ENCODE peak calls at places on chromosome 18, in nine cellular contexts. S is OCI-LY7; Z is right atrium auricular region; C is CD4-positive, alpha-beta T cell; A is tibial artery; I is ovary; R is Panc1; H is WTC11; J is nephron progenitor cell. L is an unnamed sample.

GRCh38 chr18:22032392-22032961 is 136.9 kb upstream of the GATA6 start:
- DNase-seq in S (no peak), Z (no peak), C (no peak), A (no peak), I (no peak), R (peak), H (no peak), J (no peak), L (no peak)

GRCh38 chr18:74942319-74942910 is 266.5 kb downstream of the PTGR3 start:
- DNase-seq in S (no peak), Z (no peak), C (peak), A (no peak), I (no peak), R (no peak), H (no peak), J (no peak), L (no peak)

GRCh38 chr18:52715421-52715820 is 375.4 kb downstream of the DCC start:
- DNase-seq in S (no peak), Z (no peak), C (no peak), A (no peak), I (no peak), R (no peak), H (no peak), J (no peak), L (no peak)

GRCh38 chr18:8140841-8141501 is 468.3 kb upstream of the RAB12 start:
- DNase-seq in S (no peak), Z (peak), C (no peak), A (no peak), I (peak), R (no peak), H (no peak), J (no peak), L (no peak)

GRCh38 chr18:76821356-76821874 is 942 bp upstream of the ZNF236 start:
- DNase-seq in S (peak), Z (no peak), C (no peak), A (no peak), I (no peak), R (no peak), H (no peak), J (no peak), L (peak)

GRCh38 chr18:3066391-3067079 is 53.6 kb upstream of the LPIN2 start:
- DNase-seq in S (no peak), Z (no peak), C (no peak), A (no peak), I (no peak), R (no peak), H (no peak), J (no peak), L (peak)

GRCh38 chr18:26466026-26466425 is 82.3 kb downstream of the KCTD1 start:
- DNase-seq in S (no peak), Z (no peak), C (no peak), A (no peak), I (no peak), R (no peak), H (no peak), J (no peak), L (no peak)

GRCh38 chr18:60951091-60951490 is 382.1 kb upstream of the CDH20 start:
- DNase-seq in S (no peak), Z (no peak), C (no peak), A (no peak), I (no peak), R (no peak), H (no peak), J (no peak), L (no peak)

GRCh38 chr18:31146809-31147208 is 15.8 kb downstream of the DSC1 start:
- DNase-seq in S (no peak), Z (no peak), C (no peak), A (no peak), I (no peak), R (no peak), H (no peak), J (no peak), L (no peak)

GRCh38 chr18:75659535-75660023 is 232.1 kb upstream of the SMIM21 start:
- DNase-seq in S (no peak), Z (no peak), C (no peak), A (no peak), I (no peak), R (no peak), H (no peak), J (no peak), L (no peak)

GRCh38 chr18:48889115-48889941 is 61.4 kb downstream of the SMAD7 start:
- DNase-seq in S (no peak), Z (peak), C (no peak), A (peak), I (peak), R (no peak), H (peak), J (peak), L (no peak)

GRCh38 chr18:61606068-61606660 is 272.9 kb downstream of the CDH20 start:
- DNase-seq in S (no peak), Z (peak), C (no peak), A (peak), I (peak), R (no peak), H (peak), J (peak), L (no peak)

GRCh38 chr18:44265437-44265836 is 415.3 kb upstream of the SETBP1 start:
- DNase-seq in S (no peak), Z (no peak), C (no peak), A (no peak), I (no peak), R (no peak), H (no peak), J (no peak), L (no peak)

GRCh38 chr18:26802330-26803200 is 62.9 kb downstream of the AQP4 start:
- DNase-seq in S (no peak), Z (no peak), C (no peak), A (no peak), I (no peak), R (no peak), H (no peak), J (peak), L (no peak)

GRCh38 chr18:49565656-49566055 is 3.8 kb downstream of the LIPG start:
- DNase-seq in S (no peak), Z (no peak), C (no peak), A (no peak), I (no peak), R (no peak), H (no peak), J (no peak), L (no peak)

GRCh38 chr18:30632058-30632718 is 410.4 kb downstream of the DSC3 start:
- DNase-seq in S (no peak), Z (no peak), C (no peak), A (no peak), I (no peak), R (no peak), H (peak), J (no peak), L (no peak)

DNA sequence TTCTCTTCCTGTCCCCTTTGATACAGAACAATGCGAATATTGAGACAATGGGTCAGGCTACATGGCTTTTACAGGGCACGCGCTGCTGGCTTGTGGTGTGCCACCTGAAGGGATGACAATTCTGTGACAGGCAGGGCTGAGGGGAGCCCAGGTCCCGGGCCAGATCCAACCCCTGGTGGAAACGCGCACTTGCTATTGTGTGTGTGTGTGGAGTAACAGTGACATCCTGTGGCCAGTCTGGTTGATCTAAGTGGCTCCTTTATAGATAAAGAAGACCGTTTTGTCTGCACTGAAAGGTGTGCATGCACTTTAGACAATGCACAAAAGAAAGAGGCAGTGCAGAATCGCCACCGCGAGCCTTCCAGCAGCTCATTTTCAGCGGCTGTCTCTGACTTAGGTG is 273.6 kb downstream of the HRH4 start:
- DNase-seq in S (peak), Z (no peak), C (no peak), A (no peak), I (no peak), R (no peak), H (peak), J (peak), L (peak)
- TF ChIP-seq CTCF in S (peak), Z (peak), C (no peak), A (no peak), I (no peak), R (peak), H (no peak), J (peak), L (peak)

GRCh38 chr18:11219571-11219970 is 70.2 kb upstream of the PIEZO2 start:
- DNase-seq in S (no peak), Z (no peak), C (no peak), A (no peak), I (no peak), R (no peak), H (no peak), J (no peak), L (no peak)
- TF ChIP-seq CTCF in S (no peak), Z (no peak), C (no peak), A (no peak), I (no peak), R (no peak), H (no peak), J (no peak), L (no peak)

DNA sequence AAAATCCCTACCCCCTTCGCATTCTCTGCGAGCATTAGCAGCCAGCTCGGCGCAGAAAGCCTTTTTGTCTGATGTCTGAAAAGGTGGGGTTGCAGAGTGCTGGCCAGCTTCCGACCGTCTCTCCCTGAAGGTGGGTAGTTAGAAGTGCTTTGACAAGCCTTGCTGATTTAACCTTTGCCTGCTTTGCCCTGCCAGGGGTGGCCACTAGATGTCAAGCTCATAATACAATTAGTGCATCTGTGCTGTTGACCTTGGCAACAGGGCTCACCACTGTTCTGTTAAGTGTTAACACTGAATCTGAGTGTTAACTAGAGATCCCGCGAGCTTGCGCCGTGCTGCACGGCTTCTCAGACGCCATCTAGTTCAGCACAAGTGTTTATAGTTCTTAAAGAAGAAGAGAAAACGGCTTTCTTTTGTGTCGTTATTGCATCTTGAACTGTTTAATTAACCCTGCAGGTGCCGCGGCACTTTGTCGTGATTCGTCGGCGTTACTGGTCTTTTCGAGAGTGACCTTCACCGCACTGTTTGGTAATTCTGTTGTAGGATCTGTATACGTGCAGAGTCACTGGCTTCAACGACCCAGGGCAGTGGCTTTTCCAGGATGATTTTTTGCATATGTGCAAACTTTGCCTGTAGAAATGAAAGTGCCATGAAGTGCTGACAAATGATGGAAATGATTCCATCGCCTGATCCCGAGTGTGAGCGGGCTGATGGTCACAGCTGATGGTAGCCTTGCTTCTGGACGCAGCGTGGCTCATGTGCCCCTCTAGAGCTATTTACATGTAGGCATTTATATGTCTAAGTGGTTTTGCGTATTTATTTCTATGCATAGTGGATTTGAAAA is 5.5 kb downstream of the SALL3 start:
- DNase-seq in S (peak), Z (no peak), C (no peak), A (no peak), I (no peak), R (peak), H (peak), J (peak), L (no peak)
- TF ChIP-seq CTCF in S (peak), Z (peak), C (no peak), A (no peak), I (no peak), R (peak), H (no peak), J (peak), L (no peak)

GRCh38 chr18:56240405-56240804 is 398.0 kb downstream of the TXNL1 start:
- DNase-seq in S (no peak), Z (no peak), C (no peak), A (no peak), I (no peak), R (no peak), H (no peak), J (no peak), L (no peak)

GRCh38 chr18:56233595-56233994 is 404.8 kb downstream of the TXNL1 start:
- DNase-seq in S (no peak), Z (no peak), C (no peak), A (peak), I (peak), R (no peak), H (no peak), J (no peak), L (no peak)

GRCh38 chr18:56235061-56235772 is 403.2 kb downstream of the TXNL1 start:
- DNase-seq in S (peak), Z (no peak), C (no peak), A (no peak), I (no peak), R (no peak), H (no peak), J (no peak), L (no peak)

GRCh38 chr18:56235773-56236115 is 402.6 kb downstream of the TXNL1 start:
- DNase-seq in S (no peak), Z (no peak), C (no peak), A (no peak), I (no peak), R (no peak), H (no peak), J (peak), L (no peak)

GRCh38 chr18:56238576-56238975 is 399.8 kb downstream of the TXNL1 start:
- DNase-seq in S (no peak), Z (no peak), C (no peak), A (no peak), I (no peak), R (no peak), H (no peak), J (no peak), L (no peak)
- TF ChIP-seq CTCF in S (no peak), Z (no peak), C (no peak), A (no peak), I (no peak), R (no peak), H (no peak), J (no peak), L (no peak)

DNA sequence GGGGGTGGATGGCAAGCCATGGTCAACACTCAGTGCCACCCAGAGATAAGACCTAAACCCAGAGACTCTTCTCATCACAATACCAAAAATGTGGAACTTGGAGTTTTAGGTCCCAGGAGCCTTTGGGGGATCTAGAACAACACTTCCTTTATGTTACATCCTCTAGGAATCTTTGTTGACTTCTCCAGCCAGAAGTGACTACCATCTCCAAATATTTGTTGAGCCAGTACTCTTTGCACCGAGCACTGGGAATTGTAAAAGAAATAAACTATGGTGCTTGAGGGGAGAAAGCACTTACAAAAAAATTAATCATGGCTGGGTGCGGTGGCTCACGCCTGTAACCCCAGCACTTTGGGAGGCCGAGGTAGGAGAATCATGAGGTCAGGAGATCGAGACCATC is 120.0 kb upstream of the TMEM200C start:
- DNase-seq in S (no peak), Z (no peak), C (no peak), A (no peak), I (no peak), R (no peak), H (no peak), J (no peak), L (no peak)
- TF ChIP-seq CTCF in S (no peak), Z (no peak), C (no peak), A (no peak), I (no peak), R (no peak), H (no peak), J (no peak), L (no peak)

GRCh38 chr18:58978916-58979315 is 114.2 kb downstream of the ZNF532 start:
- DNase-seq in S (no peak), Z (no peak), C (no peak), A (no peak), I (no peak), R (no peak), H (no peak), J (no peak), L (no peak)

GRCh38 chr18:58977223-58977622 is 112.5 kb downstream of the ZNF532 start:
- DNase-seq in S (no peak), Z (no peak), C (no peak), A (no peak), I (no peak), R (no peak), H (no peak), J (no peak), L (no peak)

GRCh38 chr18:58977801-58978200 is 113.1 kb downstream of the ZNF532 start:
- DNase-seq in S (no peak), Z (no peak), C (no peak), A (no peak), I (no peak), R (no peak), H (no peak), J (no peak), L (no peak)

GRCh38 chr18:58980991-58981390 is 116.3 kb downstream of the ZNF532 start:
- DNase-seq in S (no peak), Z (no peak), C (no peak), A (no peak), I (no peak), R (no peak), H (no peak), J (no peak), L (no peak)

GRCh38 chr18:58979615-58980014 is 114.9 kb downstream of the ZNF532 start:
- DNase-seq in S (no peak), Z (no peak), C (no peak), A (no peak), I (no peak), R (no peak), H (no peak), J (no peak), L (no peak)
- TF ChIP-seq CTCF in S (no peak), Z (no peak), C (no peak), A (no peak), I (no peak), R (no peak), H (no peak), J (no peak), L (no peak)

GRCh38 chr18:34864836-34865497 is 154.9 kb downstream of the DTNA start:
- DNase-seq in S (no peak), Z (no peak), C (no peak), A (no peak), I (no peak), R (no peak), H (no peak), J (no peak), L (no peak)

GRCh38 chr18:34867520-34867919 is 157.4 kb downstream of the DTNA start:
- DNase-seq in S (peak), Z (no peak), C (no peak), A (no peak), I (no peak), R (no peak), H (peak), J (peak), L (no peak)

GRCh38 chr18:34870916-34871315 is 160.8 kb downstream of the DTNA start:
- DNase-seq in S (no peak), Z (no peak), C (no peak), A (no peak), I (no peak), R (no peak), H (no peak), J (peak), L (no peak)

GRCh38 chr18:34866310-34866709 is 156.2 kb downstream of the DTNA start:
- DNase-seq in S (no peak), Z (no peak), C (no peak), A (no peak), I (no peak), R (no peak), H (no peak), J (no peak), L (no peak)

DNA sequence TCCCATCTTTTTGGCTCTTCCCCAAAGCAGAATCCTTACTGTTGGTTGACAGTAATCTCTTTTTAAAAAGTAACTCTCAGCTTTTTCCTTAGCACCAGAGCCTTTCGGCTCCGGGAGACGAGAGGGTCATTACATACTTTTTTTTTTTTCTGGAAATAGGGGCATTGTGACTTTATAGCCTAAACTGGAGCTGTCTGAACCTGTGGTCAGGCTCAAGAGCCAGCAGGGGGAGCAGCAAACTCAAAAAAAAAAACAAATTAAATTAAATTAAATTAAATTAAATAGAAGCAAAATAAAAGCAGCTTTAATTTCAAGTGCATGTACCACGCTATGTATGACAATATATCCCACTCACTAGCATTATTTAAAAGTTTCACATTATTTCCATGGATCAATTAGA is 156.6 kb downstream of the DTNA start:
- DNase-seq in S (no peak), Z (no peak), C (no peak), A (no peak), I (no peak), R (no peak), H (no peak), J (no peak), L (no peak)
- TF ChIP-seq CTCF in S (peak), Z (peak), C (peak), A (peak), I (no peak), R (peak), H (no peak), J (peak), L (peak)

GRCh38 chr18:9951022-9951859 is 37.4 kb downstream of the VAPA start:
- DNase-seq in S (peak), Z (no peak), C (no peak), A (no peak), I (peak), R (peak), H (peak), J (peak), L (no peak)
- TF ChIP-seq CTCF in S (peak), Z (peak), C (peak), A (peak), I (no peak), R (peak), H (peak), J (peak), L (peak)

L was measured in osteocyte.